ENCODE peak calls at places on chromosomes 12 and 14, in seven cellular contexts. One of them, this sample, is unnamed.

GRCh38 chr14:65333926-65334687 is 78.4 kb upstream of the FUT8 start:
- DNase-seq in BE2C: no peak
- DNase-seq in psoas muscle: peak
- DNase-seq in progenitor cell of endocrine pancreas: no peak
- DNase-seq in HFFc6: peak
- DNase-seq in left ventricle myocardium inferior: peak
- DNase-seq in adrenal gland: no peak
- DNase-seq in this sample: peak

GRCh38 chr12:59624732-59625455 is 29.1 kb downstream of the SLC16A7 start:
- DNase-seq in BE2C: no peak
- DNase-seq in psoas muscle: no peak
- DNase-seq in progenitor cell of endocrine pancreas: no peak
- DNase-seq in HFFc6: no peak
- DNase-seq in left ventricle myocardium inferior: no peak
- DNase-seq in adrenal gland: no peak
- DNase-seq in this sample: no peak

GRCh38 chr12:68580911-68581310 is 29.8 kb upstream of the RAP1B start:
- DNase-seq in BE2C: no peak
- DNase-seq in psoas muscle: no peak
- DNase-seq in progenitor cell of endocrine pancreas: no peak
- DNase-seq in HFFc6: no peak
- DNase-seq in left ventricle myocardium inferior: no peak
- DNase-seq in adrenal gland: no peak
- DNase-seq in this sample: no peak

GRCh38 chr12:64006211-64006610 is 161.7 kb downstream of the SRGAP1 start:
- DNase-seq in BE2C: no peak
- DNase-seq in psoas muscle: no peak
- DNase-seq in progenitor cell of endocrine pancreas: no peak
- DNase-seq in HFFc6: peak
- DNase-seq in left ventricle myocardium inferior: no peak
- DNase-seq in adrenal gland: no peak
- DNase-seq in this sample: no peak

GRCh38 chr12:94813314-94813713 is 163.0 kb upstream of the TMCC3 start:
- DNase-seq in BE2C: no peak
- DNase-seq in psoas muscle: no peak
- DNase-seq in progenitor cell of endocrine pancreas: no peak
- DNase-seq in HFFc6: no peak
- DNase-seq in left ventricle myocardium inferior: no peak
- DNase-seq in adrenal gland: no peak
- DNase-seq in this sample: no peak

GRCh38 chr12:128786741-128787391 is 36.9 kb downstream of the SLC15A4 start:
- DNase-seq in BE2C: no peak
- DNase-seq in psoas muscle: no peak
- DNase-seq in progenitor cell of endocrine pancreas: no peak
- DNase-seq in HFFc6: no peak
- DNase-seq in left ventricle myocardium inferior: no peak
- DNase-seq in adrenal gland: no peak
- DNase-seq in this sample: no peak

GRCh38 chr14:70640938-70641547 is 673 bp upstream of the TTC9 start:
- DNase-seq in BE2C: peak
- DNase-seq in psoas muscle: peak
- DNase-seq in progenitor cell of endocrine pancreas: no peak
- DNase-seq in HFFc6: no peak
- DNase-seq in left ventricle myocardium inferior: no peak
- DNase-seq in adrenal gland: peak
- DNase-seq in this sample: no peak

GRCh38 chr14:100304825-100305445 is 1.3 kb downstream of the SLC25A29 start:
- DNase-seq in BE2C: no peak
- DNase-seq in psoas muscle: no peak
- DNase-seq in progenitor cell of endocrine pancreas: peak
- DNase-seq in HFFc6: no peak
- DNase-seq in left ventricle myocardium inferior: peak
- DNase-seq in adrenal gland: peak
- DNase-seq in this sample: peak

GRCh38 chr14:66635435-66635834 is 127.5 kb downstream of the GPHN start:
- DNase-seq in BE2C: no peak
- DNase-seq in psoas muscle: no peak
- DNase-seq in progenitor cell of endocrine pancreas: no peak
- DNase-seq in HFFc6: no peak
- DNase-seq in left ventricle myocardium inferior: no peak
- DNase-seq in adrenal gland: no peak
- DNase-seq in this sample: no peak

GRCh38 chr12:51009038-51009437 is 17.1 kb downstream of the SLC11A2 start:
- DNase-seq in BE2C: no peak
- DNase-seq in psoas muscle: peak
- DNase-seq in progenitor cell of endocrine pancreas: no peak
- DNase-seq in HFFc6: no peak
- DNase-seq in left ventricle myocardium inferior: peak
- DNase-seq in adrenal gland: peak
- DNase-seq in this sample: no peak

GRCh38 chr14:39432619-39433451 is 602 bp upstream of the FBXO33 start:
- DNase-seq in BE2C: peak
- DNase-seq in psoas muscle: peak
- DNase-seq in progenitor cell of endocrine pancreas: peak
- DNase-seq in HFFc6: peak
- DNase-seq in left ventricle myocardium inferior: peak
- DNase-seq in adrenal gland: peak
- DNase-seq in this sample: peak

GRCh38 chr14:36424478-36425102 is 95.4 kb downstream of the NKX2-1 start:
- DNase-seq in BE2C: no peak
- DNase-seq in psoas muscle: no peak
- DNase-seq in progenitor cell of endocrine pancreas: no peak
- DNase-seq in HFFc6: no peak
- DNase-seq in left ventricle myocardium inferior: no peak
- DNase-seq in adrenal gland: no peak
- DNase-seq in this sample: no peak

DNA sequence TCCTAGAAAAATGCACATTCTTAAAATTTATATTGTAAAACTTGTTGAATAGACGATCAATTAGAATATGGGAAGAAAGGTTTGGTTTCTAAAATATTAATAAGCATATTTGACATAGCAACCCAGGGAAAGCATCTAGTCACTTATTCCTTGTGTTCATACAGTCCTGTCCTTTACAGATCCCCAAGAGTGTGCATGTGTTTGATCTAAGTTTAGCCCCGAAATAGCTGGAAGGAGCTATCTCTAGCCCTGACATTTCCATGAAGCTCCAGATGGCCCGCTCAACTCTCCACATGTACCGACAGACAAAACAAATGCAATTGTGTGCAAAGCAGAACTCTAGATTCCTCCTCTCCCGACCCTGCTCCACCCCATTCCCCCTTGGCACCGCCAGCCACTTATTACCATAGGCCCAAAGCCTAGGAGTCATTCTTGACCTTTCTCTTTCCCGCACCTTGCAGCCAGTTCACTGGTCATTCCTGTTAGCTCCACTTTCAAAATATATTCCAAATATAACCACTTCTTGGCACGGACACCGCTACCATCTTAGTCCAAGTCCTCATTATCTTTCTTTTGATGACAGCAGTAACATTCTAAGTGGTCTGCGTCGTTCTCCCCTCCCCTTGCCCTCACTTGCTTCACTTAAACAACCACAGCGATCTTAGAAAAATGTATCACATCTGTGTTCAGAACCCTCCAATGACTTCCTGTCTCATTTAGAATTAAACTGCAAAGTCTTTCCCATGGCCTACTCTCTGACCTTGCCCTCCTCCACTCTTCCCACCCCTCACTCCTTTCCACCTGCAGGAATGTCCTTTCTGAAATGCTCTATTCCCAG is 45.5 kb upstream of the GZMB start:
- DNase-seq in BE2C: no peak
- DNase-seq in psoas muscle: no peak
- DNase-seq in progenitor cell of endocrine pancreas: no peak
- DNase-seq in HFFc6: no peak
- DNase-seq in left ventricle myocardium inferior: no peak
- DNase-seq in adrenal gland: no peak
- DNase-seq in this sample: no peak
- TF ChIP-seq CTCF in BE2C: no peak
- TF ChIP-seq CTCF in psoas muscle: no peak
- TF ChIP-seq CTCF in progenitor cell of endocrine pancreas: no peak
- TF ChIP-seq CTCF in HFFc6: peak
- TF ChIP-seq CTCF in left ventricle myocardium inferior: no peak
- TF ChIP-seq CTCF in adrenal gland: no peak
- TF ChIP-seq CTCF in this sample: peak

GRCh38 chr12:116955382-116956021 is 44.8 kb downstream of the FBXW8 start:
- DNase-seq in BE2C: no peak
- DNase-seq in psoas muscle: no peak
- DNase-seq in progenitor cell of endocrine pancreas: no peak
- DNase-seq in HFFc6: no peak
- DNase-seq in left ventricle myocardium inferior: no peak
- DNase-seq in adrenal gland: no peak
- DNase-seq in this sample: no peak
- TF ChIP-seq CTCF in BE2C: no peak
- TF ChIP-seq CTCF in psoas muscle: peak
- TF ChIP-seq CTCF in progenitor cell of endocrine pancreas: no peak
- TF ChIP-seq CTCF in HFFc6: no peak
- TF ChIP-seq CTCF in left ventricle myocardium inferior: no peak
- TF ChIP-seq CTCF in adrenal gland: no peak
- TF ChIP-seq CTCF in this sample: no peak

GRCh38 chr14:68359862-68360552 is 432.9 kb downstream of the ZFP36L1 start:
- DNase-seq in BE2C: no peak
- DNase-seq in psoas muscle: peak
- DNase-seq in progenitor cell of endocrine pancreas: no peak
- DNase-seq in HFFc6: peak
- DNase-seq in left ventricle myocardium inferior: peak
- DNase-seq in adrenal gland: peak
- DNase-seq in this sample: no peak

GRCh38 chr14:68358978-68359861 is 433.6 kb downstream of the ZFP36L1 start:
- DNase-seq in BE2C: no peak
- DNase-seq in psoas muscle: no peak
- DNase-seq in progenitor cell of endocrine pancreas: no peak
- DNase-seq in HFFc6: no peak
- DNase-seq in left ventricle myocardium inferior: no peak
- DNase-seq in adrenal gland: no peak
- DNase-seq in this sample: no peak

GRCh38 chr14:68363401-68363800 is 429.5 kb downstream of the ZFP36L1 start:
- DNase-seq in BE2C: no peak
- DNase-seq in psoas muscle: no peak
- DNase-seq in progenitor cell of endocrine pancreas: no peak
- DNase-seq in HFFc6: no peak
- DNase-seq in left ventricle myocardium inferior: no peak
- DNase-seq in adrenal gland: no peak
- DNase-seq in this sample: no peak

GRCh38 chr14:68362841-68363240 is 430.0 kb downstream of the ZFP36L1 start:
- DNase-seq in BE2C: no peak
- DNase-seq in psoas muscle: no peak
- DNase-seq in progenitor cell of endocrine pancreas: no peak
- DNase-seq in HFFc6: no peak
- DNase-seq in left ventricle myocardium inferior: no peak
- DNase-seq in adrenal gland: no peak
- DNase-seq in this sample: no peak

DNA sequence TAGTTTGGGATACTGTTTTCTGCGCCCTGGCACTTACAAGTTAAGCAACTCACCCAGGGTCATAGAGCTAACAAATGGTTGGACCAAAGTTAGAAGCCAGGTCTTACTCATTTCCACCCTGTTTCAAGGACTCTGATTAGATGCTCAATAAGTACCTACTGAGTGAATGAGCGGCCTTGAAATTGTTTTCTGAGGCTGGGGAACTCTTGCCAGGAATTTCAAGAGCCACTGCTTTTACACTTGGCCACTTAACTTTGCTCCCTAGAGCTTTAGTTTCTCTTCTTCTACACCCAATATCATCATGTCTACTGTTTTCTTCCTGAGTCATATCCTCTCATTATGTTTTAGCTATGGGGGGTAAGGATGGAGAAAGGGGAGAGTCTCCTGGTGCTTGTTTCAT is 431.6 kb downstream of the ZFP36L1 start:
- DNase-seq in BE2C: no peak
- DNase-seq in psoas muscle: no peak
- DNase-seq in progenitor cell of endocrine pancreas: no peak
- DNase-seq in HFFc6: peak
- DNase-seq in left ventricle myocardium inferior: no peak
- DNase-seq in adrenal gland: peak
- DNase-seq in this sample: no peak
- TF ChIP-seq CTCF in BE2C: no peak
- TF ChIP-seq CTCF in psoas muscle: no peak
- TF ChIP-seq CTCF in progenitor cell of endocrine pancreas: no peak
- TF ChIP-seq CTCF in HFFc6: no peak
- TF ChIP-seq CTCF in left ventricle myocardium inferior: no peak
- TF ChIP-seq CTCF in adrenal gland: no peak
- TF ChIP-seq CTCF in this sample: no peak

GRCh38 chr12:22539055-22539454 is 5.3 kb downstream of the C2CD5 start:
- DNase-seq in BE2C: no peak
- DNase-seq in psoas muscle: no peak
- DNase-seq in progenitor cell of endocrine pancreas: no peak
- DNase-seq in HFFc6: no peak
- DNase-seq in left ventricle myocardium inferior: no peak
- DNase-seq in adrenal gland: no peak
- DNase-seq in this sample: no peak

GRCh38 chr12:22538336-22538735 is 6.0 kb downstream of the C2CD5 start:
- DNase-seq in BE2C: no peak
- DNase-seq in psoas muscle: no peak
- DNase-seq in progenitor cell of endocrine pancreas: no peak
- DNase-seq in HFFc6: no peak
- DNase-seq in left ventricle myocardium inferior: no peak
- DNase-seq in adrenal gland: no peak
- DNase-seq in this sample: no peak

GRCh38 chr12:22543246-22544037 is 900 bp downstream of the C2CD5 start:
- DNase-seq in BE2C: peak
- DNase-seq in psoas muscle: peak
- DNase-seq in progenitor cell of endocrine pancreas: peak
- DNase-seq in HFFc6: peak
- DNase-seq in left ventricle myocardium inferior: peak
- DNase-seq in adrenal gland: peak
- DNase-seq in this sample: no peak

GRCh38 chr12:22541496-22541895 is 2.8 kb downstream of the C2CD5 start:
- DNase-seq in BE2C: no peak
- DNase-seq in psoas muscle: no peak
- DNase-seq in progenitor cell of endocrine pancreas: no peak
- DNase-seq in HFFc6: no peak
- DNase-seq in left ventricle myocardium inferior: no peak
- DNase-seq in adrenal gland: no peak
- DNase-seq in this sample: no peak

DNA sequence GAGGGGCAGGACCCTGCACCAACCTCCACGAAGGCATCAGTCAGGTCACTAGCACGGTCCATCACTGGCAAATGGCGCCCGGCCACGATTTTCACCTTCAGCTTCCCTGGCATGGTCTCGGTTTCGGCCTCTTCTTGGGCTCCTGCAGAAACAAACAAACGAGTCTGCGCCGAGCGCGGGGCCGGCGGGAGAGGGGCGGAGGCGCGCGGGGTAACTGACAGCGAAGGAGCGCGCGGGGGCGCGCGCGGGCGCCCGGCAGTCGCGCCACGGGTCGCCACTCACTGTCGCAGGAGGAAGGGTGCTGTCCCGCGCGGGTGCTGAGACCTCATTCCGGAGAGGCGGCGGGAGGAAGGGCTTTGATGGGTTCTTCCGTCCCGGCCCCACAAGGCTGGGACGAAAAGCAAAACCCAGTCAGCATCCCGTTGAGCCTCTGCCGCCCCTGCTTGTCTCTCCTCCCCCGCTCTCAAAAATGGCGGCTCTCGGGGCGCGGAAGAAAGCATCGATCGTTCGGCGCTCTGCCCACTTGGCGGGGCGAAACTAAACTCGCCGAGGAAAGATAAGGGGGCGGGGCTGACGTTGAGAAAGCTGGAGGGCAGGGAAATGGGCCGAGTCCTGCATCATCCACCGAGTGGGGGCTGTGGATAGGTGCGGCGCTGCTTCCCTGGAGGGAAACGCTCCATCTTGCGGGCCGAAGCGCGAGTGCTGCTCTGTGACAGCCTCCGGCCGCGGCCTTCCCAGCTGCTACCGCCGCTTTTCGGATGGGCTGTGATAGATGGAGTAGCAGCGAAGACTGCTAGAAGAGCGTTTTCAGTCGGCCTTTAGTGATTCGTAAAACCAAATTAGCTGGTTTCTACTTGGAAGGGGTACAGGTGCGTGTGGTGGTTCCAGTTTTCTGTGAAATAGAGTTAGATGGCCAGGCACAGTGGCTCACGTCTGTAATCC is at the start of gene C2CD5:
- DNase-seq in BE2C: peak
- DNase-seq in psoas muscle: peak
- DNase-seq in progenitor cell of endocrine pancreas: peak
- DNase-seq in HFFc6: peak
- DNase-seq in left ventricle myocardium inferior: peak
- DNase-seq in adrenal gland: peak
- DNase-seq in this sample: peak
- TF ChIP-seq CTCF in BE2C: peak
- TF ChIP-seq CTCF in psoas muscle: peak
- TF ChIP-seq CTCF in progenitor cell of endocrine pancreas: peak
- TF ChIP-seq CTCF in HFFc6: peak
- TF ChIP-seq CTCF in left ventricle myocardium inferior: peak
- TF ChIP-seq CTCF in adrenal gland: no peak
- TF ChIP-seq CTCF in this sample: peak